ENCODE peak calls at places on chromosomes 13 and 19, in eight cellular contexts. I is naive thymus-derived CD8-positive, alpha-beta T cell; F is central memory CD8-positive, alpha-beta T cell; L is GM03348; A is activated T-cell treated with anti-CD3 and anti-CD28 coated beads, Interleukin-2, amount 50 U/mL, for 72 hours; S is iPS-NIHi11; R is thoracic aorta; J is foreskin fibroblast. O is an unnamed sample.

GRCh38 chr13:51465124-51465523 is 12.3 kb upstream of the INTS6 start:
- DNase-seq in I (no peak), F (no peak), L (no peak), A (no peak), S (no peak), R (no peak), J (no peak), O (no peak)

GRCh38 chr19:1407662-1408299 is 395 bp downstream of the DAZAP1 start:
- DNase-seq in I (peak; percentile 38), F (peak; percentile 28), L (peak; percentile 80), A (no peak), S (no peak), R (no peak), J (no peak), O (no peak)

GRCh38 chr19:1272423-1273262 is 2.7 kb upstream of the FAM174C start:
- DNase-seq in I (no peak), F (no peak), L (no peak), A (no peak), S (no peak), R (no peak), J (peak; percentile 15), O (no peak)

GRCh38 chr19:47507031-47507430 is 7.8 kb downstream of the NAPA start:
- DNase-seq in I (no peak), F (no peak), L (no peak), A (no peak), S (no peak), R (no peak), J (no peak), O (no peak)

GRCh38 chr13:113771709-113772331 is 12.8 kb downstream of the TMEM255B start:
- DNase-seq in I (no peak), F (no peak), L (no peak), A (no peak), S (no peak), R (no peak), J (peak; percentile 64), O (no peak)

GRCh38 chr19:15239337-15239949 is 7.2 kb upstream of the EPHX3 start:
- DNase-seq in I (no peak), F (no peak), L (no peak), A (no peak), S (no peak), R (no peak), J (no peak), O (no peak)

GRCh38 chr13:113981201-113981605 is 7.3 kb upstream of the C13orf46 start:
- DNase-seq in I (no peak), F (no peak), L (no peak), A (no peak), S (peak; percentile 77), R (peak; percentile 1), J (no peak), O (no peak)

GRCh38 chr19:53394522-53394973 is 401 bp upstream of the ZNF765 start:
- DNase-seq in I (no peak), F (no peak), L (peak; percentile 45), A (no peak), S (peak; percentile 39), R (peak; percentile 18), J (peak; percentile 75), O (peak; percentile 92)

GRCh38 chr19:41691268-41691970 is 3.3 kb upstream of the CEACAM7 start:
- DNase-seq in I (no peak), F (no peak), L (peak; percentile 58), A (peak; percentile 47), S (peak; percentile 51), R (no peak), J (peak; percentile 24), O (peak; percentile 8)

GRCh38 chr13:51623473-51623872 is 39.2 kb downstream of the WDFY2 start:
- DNase-seq in I (no peak), F (no peak), L (no peak), A (no peak), S (no peak), R (no peak), J (peak; percentile 38), O (no peak)

GRCh38 chr13:102580552-102581169 is 16.1 kb upstream of the TPP2 start:
- DNase-seq in I (peak; percentile 48), F (no peak), L (peak; percentile 62), A (peak; percentile 49), S (peak; percentile 58), R (no peak), J (peak; percentile 85), O (peak; percentile 65)

GRCh38 chr19:5586300-5587070 is 18.7 kb upstream of the TINCR start:
- DNase-seq in I (no peak), F (no peak), L (no peak), A (no peak), S (peak; percentile 47), R (no peak), J (no peak), O (no peak)

GRCh38 chr19:50573741-50574461 is 5.7 kb upstream of the LRRC4B start:
- DNase-seq in I (no peak), F (no peak), L (no peak), A (no peak), S (no peak), R (no peak), J (no peak), O (no peak)

GRCh38 chr19:10876459-10877240 is 5.3 kb downstream of the CARM1 start:
- DNase-seq in I (no peak), F (no peak), L (no peak), A (peak; percentile 59), S (no peak), R (peak; percentile 25), J (no peak), O (no peak)

GRCh38 chr19:55161571-55162322 is 4.2 kb upstream of the TNNI3 start:
- DNase-seq in I (no peak), F (no peak), L (no peak), A (no peak), S (no peak), R (no peak), J (no peak), O (no peak)

GRCh38 chr13:33125821-33126570 is 109.8 kb downstream of the KL start:
- DNase-seq in I (no peak), F (no peak), L (peak; percentile 91), A (no peak), S (peak; percentile 54), R (peak; percentile 30), J (peak; percentile 97), O (peak; percentile 97)

GRCh38 chr19:49020342-49020741 is 3.5 kb upstream of the LHB start:
- DNase-seq in I (no peak), F (no peak), L (no peak), A (no peak), S (peak; percentile 50), R (no peak), J (no peak), O (peak; percentile 53)

GRCh38 chr13:35712907-35713685 is 236.6 kb upstream of the MAB21L1 start:
- DNase-seq in I (no peak), F (no peak), L (peak; percentile 60), A (no peak), S (no peak), R (no peak), J (peak; percentile 85), O (peak; percentile 62)

GRCh38 chr13:21071015-21071414 is 9.6 kb upstream of the LATS2 start:
- DNase-seq in I (no peak), F (no peak), L (no peak), A (no peak), S (no peak), R (no peak), J (no peak), O (peak; percentile 55)

GRCh38 chr13:74633734-74634133 is 499.5 kb upstream of the KLF12 start:
- DNase-seq in I (no peak), F (no peak), L (no peak), A (no peak), S (no peak), R (no peak), J (no peak), O (no peak)

GRCh38 chr19:6110360-6110977 is at the start of gene RFX2:
- DNase-seq in I (peak; percentile 99), F (peak; percentile 95), L (peak; percentile 98), A (peak; percentile 100), S (peak; percentile 97), R (peak; percentile 96), J (peak; percentile 100), O (peak; percentile 99)

GRCh38 chr19:51501594-51502263 is at the start of gene SIGLEC12:
- DNase-seq in I (no peak), F (no peak), L (no peak), A (peak; percentile 42), S (no peak), R (no peak), J (no peak), O (no peak)

GRCh38 chr13:113048766-113049165 is 56.8 kb upstream of the F7 start:
- DNase-seq in I (no peak), F (no peak), L (no peak), A (no peak), S (no peak), R (no peak), J (no peak), O (no peak)

GRCh38 chr19:52963229-52963760 is 614 bp upstream of the ZNF816 start:
- DNase-seq in I (no peak), F (no peak), L (peak; percentile 20), A (peak; percentile 21), S (peak; percentile 27), R (no peak), J (no peak), O (no peak)

GRCh38 chr19:49570138-49570856 is 10.1 kb downstream of the NOSIP start:
- DNase-seq in I (peak; percentile 77), F (peak; percentile 44), L (peak; percentile 86), A (peak; percentile 71), S (peak; percentile 91), R (no peak), J (peak; percentile 85), O (peak; percentile 91)

GRCh38 chr13:46119883-46120614 is 15.2 kb upstream of the CPB2 start:
- DNase-seq in I (no peak), F (no peak), L (no peak), A (no peak), S (no peak), R (no peak), J (peak; percentile 30), O (peak; percentile 85)

GRCh38 chr13:51501096-51501495 is 48.3 kb upstream of the INTS6 start:
- DNase-seq in I (no peak), F (no peak), L (no peak), A (no peak), S (no peak), R (no peak), J (no peak), O (no peak)

O was measured in mesendoderm.